ENCODE peak calls at places on chromosomes 3 and 15, in six cellular contexts. C is spleen, S is mammary epithelial cell, J is thyroid gland, L is BJ, N is Peyer's patch. H is an unnamed sample.

GRCh38 chr15:63551400-63551799 is 45.8 kb upstream of the FBXL22 start:
- DNase-seq in C (no peak), S (peak; percentile 50), J (no peak), L (no peak), N (no peak), H (no peak)

GRCh38 chr3:30696403-30696819 is 90.0 kb downstream of the TGFBR2 start:
- DNase-seq in C (no peak), S (no peak), J (no peak), L (no peak), N (no peak), H (no peak)

GRCh38 chr3:131812433-131812832 is 222.4 kb downstream of the CPNE4 start:
- DNase-seq in C (no peak), S (peak; percentile 39), J (no peak), L (no peak), N (no peak), H (no peak)

GRCh38 chr3:122247087-122247824 is 63.8 kb downstream of the CASR start:
- DNase-seq in C (peak; percentile 78), S (no peak), J (no peak), L (no peak), N (peak; percentile 27), H (no peak)

GRCh38 chr3:49006591-49007067 is 562 bp upstream of the WDR6 start:
- DNase-seq in C (no peak), S (no peak), J (peak; percentile 57), L (no peak), N (peak; percentile 27), H (no peak)

GRCh38 chr3:133081016-133081415 is 42.8 kb downstream of the TMEM108 start:
- DNase-seq in C (no peak), S (no peak), J (no peak), L (no peak), N (no peak), H (no peak)

GRCh38 chr15:101479851-101480612 is 9.5 kb downstream of the PCSK6 start:
- DNase-seq in C (no peak), S (no peak), J (no peak), L (no peak), N (no peak), H (no peak)

GRCh38 chr15:32979710-32980109 is 214.8 kb downstream of the FMN1 start:
- DNase-seq in C (no peak), S (peak; percentile 61), J (no peak), L (peak; percentile 85), N (no peak), H (peak; percentile 93)

GRCh38 chr3:177753498-177754155 is 556.3 kb upstream of the TBL1XR1 start:
- DNase-seq in C (peak; percentile 79), S (peak; percentile 26), J (peak; percentile 29), L (no peak), N (no peak), H (no peak)

GRCh38 chr15:19899021-19899824 is 642.4 kb downstream of the GOLGA6L6 start:
- DNase-seq in C (no peak), S (no peak), J (no peak), L (no peak), N (no peak), H (no peak)

GRCh38 chr3:124315215-124316033 is 323.5 kb upstream of the ROPN1 start:
- DNase-seq in C (no peak), S (peak; percentile 42), J (no peak), L (no peak), N (no peak), H (peak; percentile 77)

GRCh38 chr3:65992106-65992505 is 46.6 kb downstream of the MAGI1 start:
- DNase-seq in C (no peak), S (peak; percentile 28), J (no peak), L (no peak), N (no peak), H (no peak)

GRCh38 chr3:184765047-184765729 is 46.8 kb upstream of the VPS8 start:
- DNase-seq in C (peak; percentile 41), S (peak; percentile 100), J (no peak), L (no peak), N (no peak), H (no peak)

GRCh38 chr3:133570139-133570936 is 3.1 kb upstream of the CDV3 start:
- DNase-seq in C (no peak), S (peak; percentile 84), J (peak; percentile 51), L (peak; percentile 47), N (no peak), H (peak; percentile 88)

GRCh38 chr3:196941846-196942225 is 492 bp downstream of the NCBP2 start:
- DNase-seq in C (peak; percentile 86), S (no peak), J (peak; percentile 54), L (no peak), N (peak; percentile 46), H (no peak)

GRCh38 chr3:186320862-186321568 is 41.0 kb downstream of the DGKG start:
- DNase-seq in C (no peak), S (peak; percentile 93), J (no peak), L (no peak), N (no peak), H (no peak)

GRCh38 chr3:31979006-31979697 is 1.9 kb downstream of the OSBPL10 start:
- DNase-seq in C (no peak), S (peak; percentile 28), J (no peak), L (no peak), N (no peak), H (no peak)

GRCh38 chr3:136919799-136920580 is 37.8 kb upstream of the IL20RB start:
- DNase-seq in C (no peak), S (no peak), J (no peak), L (no peak), N (no peak), H (no peak)

GRCh38 chr3:115698851-115699535 is 75.7 kb downstream of the GAP43 start:
- DNase-seq in C (no peak), S (peak; percentile 9), J (no peak), L (no peak), N (no peak), H (no peak)

GRCh38 chr3:189974372-189974771 is 146.3 kb downstream of the P3H2 start:
- DNase-seq in C (no peak), S (no peak), J (no peak), L (no peak), N (no peak), H (no peak)

GRCh38 chr15:26667222-26667988 is 105.5 kb downstream of the GABRB3 start:
- DNase-seq in C (no peak), S (no peak), J (peak; percentile 92), L (no peak), N (no peak), H (no peak)

GRCh38 chr3:52372822-52373504 is 56.8 kb downstream of the DNAH1 start:
- DNase-seq in C (peak; percentile 89), S (no peak), J (no peak), L (no peak), N (peak; percentile 78), H (no peak)

GRCh38 chr15:37045859-37046318 is 54.5 kb downstream of the MEIS2 start:
- DNase-seq in C (no peak), S (no peak), J (peak; percentile 3), L (no peak), N (no peak), H (no peak)

GRCh38 chr3:130929827-130930226 is 35.9 kb downstream of the ATP2C1 start:
- DNase-seq in C (no peak), S (no peak), J (no peak), L (no peak), N (no peak), H (no peak)

GRCh38 chr3:193822492-193823220 is 229.6 kb downstream of the OPA1 start:
- DNase-seq in C (no peak), S (no peak), J (no peak), L (peak; percentile 14), N (no peak), H (no peak)

GRCh38 chr3:182763896-182764295 is 29.4 kb upstream of the ATP11B start:
- DNase-seq in C (no peak), S (no peak), J (no peak), L (no peak), N (no peak), H (no peak)

GRCh38 chr15:50353999-50354837 is 780 bp downstream of the GABPB1 start:
- DNase-seq in C (peak; percentile 93), S (peak; percentile 91), J (peak; percentile 59), L (peak; percentile 56), N (peak; percentile 61), H (peak; percentile 52)

GRCh38 chr15:50355612-50355905 is 561 bp upstream of the GABPB1 start:
- DNase-seq in C (no peak), S (no peak), J (no peak), L (no peak), N (no peak), H (no peak)

GRCh38 chr15:50355980-50356379 is 982 bp upstream of the GABPB1 start:
- DNase-seq in C (no peak), S (no peak), J (no peak), L (no peak), N (no peak), H (no peak)

GRCh38 chr15:50354838-50355611 is at the start of gene GABPB1:
- DNase-seq in C (peak; percentile 97), S (peak; percentile 95), J (peak; percentile 85), L (peak; percentile 49), N (peak; percentile 84), H (peak; percentile 54)

GRCh38 chr15:50358805-50359204 is 3.8 kb upstream of the GABPB1 start:
- DNase-seq in C (no peak), S (peak; percentile 29), J (peak; percentile 17), L (no peak), N (no peak), H (no peak)
- H3K36me3 ChIP-seq in C (no peaks in the 10 kb centered on the region), S (peaks cover 14% of the 10 kb centered on the region), J (no peaks in the 10 kb centered on the region), L (peaks cover 2% of the 10 kb centered on the region), N (no peaks in the 10 kb centered on the region), H (no peaks in the 10 kb centered on the region)

GRCh38 chr3:156862338-156862737 is 36.2 kb downstream of the LEKR1 start:
- DNase-seq in C (no peak), S (peak; percentile 60), J (no peak), L (no peak), N (no peak), H (no peak)

GRCh38 chr3:156867174-156867573 is 41.0 kb downstream of the LEKR1 start:
- DNase-seq in C (no peak), S (no peak), J (no peak), L (no peak), N (no peak), H (no peak)

GRCh38 chr3:156860873-156861272 is 34.7 kb downstream of the LEKR1 start:
- DNase-seq in C (no peak), S (peak; percentile 4), J (no peak), L (no peak), N (no peak), H (no peak)

GRCh38 chr3:156865732-156866131 is 39.6 kb downstream of the LEKR1 start:
- DNase-seq in C (no peak), S (no peak), J (no peak), L (no peak), N (no peak), H (no peak)
- TF ChIP-seq CTCF in C (no peak), S (no peak), J (no peak), L (peak; percentile 26), N (no peak), H (no peak)

DNA sequence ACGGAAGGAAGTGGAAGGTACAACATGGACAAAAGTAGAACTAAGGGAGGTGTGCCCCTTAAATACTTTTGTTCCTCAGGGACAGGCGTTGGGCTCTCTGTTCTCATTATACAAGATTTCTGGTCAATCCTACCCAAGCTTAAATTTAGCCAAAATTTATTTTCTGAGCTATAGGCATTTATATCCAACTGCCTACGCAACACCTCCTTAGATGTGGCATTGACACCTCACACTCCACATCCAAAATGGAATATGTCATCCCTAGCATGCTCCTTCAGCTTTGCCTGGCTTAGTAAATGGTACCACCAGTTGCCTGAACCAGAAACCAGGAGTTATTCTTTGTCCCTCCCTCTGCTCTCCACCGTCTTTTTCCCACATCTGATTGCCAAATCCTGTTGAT is 26.2 kb downstream of the FANCD2OS start:
- DNase-seq in C (no peak), S (no peak), J (no peak), L (no peak), N (no peak), H (no peak)
- H3K36me3 ChIP-seq in C (no peaks in the 10 kb centered on the region), S (peaks cover 11% of the 10 kb centered on the region), J (no peaks in the 10 kb centered on the region), L (no peaks in the 10 kb centered on the region), N (no peaks in the 10 kb centered on the region), H (no peaks in the 10 kb centered on the region)

GRCh38 chr3:168249539-168250414 is 154.1 kb upstream of the GOLIM4 start:
- DNase-seq in C (peak; percentile 85), S (peak; percentile 74), J (peak; percentile 71), L (peak; percentile 7), N (peak; percentile 15), H (peak; percentile 23)
- TF ChIP-seq CTCF in C (no peak), S (no peak), J (no peak), L (peak; percentile 29), N (peak; percentile 22), H (peak; percentile 42)

H was measured in kidney epithelial cell.